ENCODE peak calls at places on chromosome 13, in five cellular contexts. One of them, this sample, is unnamed.

GRCh38 chr13:61036715-61037114 is 378.9 kb downstream of the PCDH20 start:
- ATAC-seq in Panc1: no peak
- ATAC-seq in upper lobe of left lung: no peak
- ATAC-seq in HCT116: no peak
- ATAC-seq in K562: no peak
- ATAC-seq in this sample: no peak

GRCh38 chr13:45482571-45483173 is 17.9 kb downstream of the COG3 start:
- ATAC-seq in HCT116: no peak
- ATAC-seq in Panc1: no peak
- ATAC-seq in upper lobe of left lung: no peak
- ATAC-seq in K562: no peak
- ATAC-seq in this sample: no peak

GRCh38 chr13:50676602-50677001 is 166.9 kb downstream of the DLEU7 start:
- ATAC-seq in upper lobe of left lung: no peak
- ATAC-seq in HCT116: no peak
- ATAC-seq in K562: no peak
- ATAC-seq in Panc1: no peak
- ATAC-seq in this sample: no peak

GRCh38 chr13:112561478-112561877 is 26.5 kb downstream of the TUBGCP3 start:
- ATAC-seq in Panc1: no peak
- ATAC-seq in HCT116: no peak
- ATAC-seq in upper lobe of left lung: no peak
- ATAC-seq in K562: no peak
- ATAC-seq in this sample: no peak

GRCh38 chr13:34104853-34105252 is 286.9 kb downstream of the RFC3 start:
- ATAC-seq in Panc1: no peak
- ATAC-seq in upper lobe of left lung: no peak
- ATAC-seq in HCT116: no peak
- ATAC-seq in K562: no peak
- ATAC-seq in this sample: no peak

GRCh38 chr13:101917833-101918755 is 465.6 kb downstream of the ITGBL1 start:
- ATAC-seq in K562: no peak
- ATAC-seq in Panc1: peak; percentile 80
- ATAC-seq in HCT116: no peak
- ATAC-seq in upper lobe of left lung: no peak
- ATAC-seq in this sample: no peak

GRCh38 chr13:99251908-99252307 is 6.3 kb downstream of the GPR18 start:
- ATAC-seq in upper lobe of left lung: no peak
- ATAC-seq in HCT116: no peak
- ATAC-seq in Panc1: no peak
- ATAC-seq in K562: no peak
- ATAC-seq in this sample: no peak

GRCh38 chr13:48975101-48975925 is at the start of gene FNDC3A:
- ATAC-seq in Panc1: peak; percentile 78
- ATAC-seq in K562: peak; percentile 47
- ATAC-seq in HCT116: peak; percentile 66
- ATAC-seq in upper lobe of left lung: peak; percentile 91
- ATAC-seq in this sample: peak; percentile 78

GRCh38 chr13:94303644-94304174 is 175.8 kb downstream of the DCT start:
- ATAC-seq in upper lobe of left lung: no peak
- ATAC-seq in Panc1: no peak
- ATAC-seq in HCT116: no peak
- ATAC-seq in K562: no peak
- ATAC-seq in this sample: no peak

GRCh38 chr13:91133941-91134772 is 213.3 kb upstream of the MIR17HG start:
- ATAC-seq in HCT116: peak; percentile 82
- ATAC-seq in K562: peak; percentile 94
- ATAC-seq in Panc1: peak; percentile 79
- ATAC-seq in upper lobe of left lung: peak; percentile 91
- ATAC-seq in this sample: no peak

GRCh38 chr13:102198418-102199322 is 203.2 kb downstream of the FGF14 start:
- ATAC-seq in K562: no peak
- ATAC-seq in Panc1: no peak
- ATAC-seq in upper lobe of left lung: peak; percentile 27
- ATAC-seq in HCT116: no peak
- ATAC-seq in this sample: no peak

GRCh38 chr13:65856464-65856863 is 1373.7 kb downstream of the PCDH9 start:
- ATAC-seq in upper lobe of left lung: no peak
- ATAC-seq in K562: no peak
- ATAC-seq in HCT116: no peak
- ATAC-seq in Panc1: no peak
- ATAC-seq in this sample: no peak

GRCh38 chr13:48891586-48891985 is 84.1 kb upstream of the FNDC3A start:
- ATAC-seq in upper lobe of left lung: no peak
- ATAC-seq in K562: no peak
- ATAC-seq in Panc1: no peak
- ATAC-seq in HCT116: peak; percentile 75
- ATAC-seq in this sample: no peak

GRCh38 chr13:27523345-27524073 is 73.1 kb upstream of the MTIF3 start:
- ATAC-seq in HCT116: no peak
- ATAC-seq in K562: no peak
- ATAC-seq in upper lobe of left lung: peak; percentile 18
- ATAC-seq in Panc1: no peak
- ATAC-seq in this sample: no peak

GRCh38 chr13:27593267-27593666 is 27.1 kb downstream of the LNX2 start:
- ATAC-seq in K562: no peak
- ATAC-seq in Panc1: no peak
- ATAC-seq in upper lobe of left lung: no peak
- ATAC-seq in HCT116: no peak
- ATAC-seq in this sample: no peak

GRCh38 chr13:35213911-35214310 is 262.6 kb downstream of the MAB21L1 start:
- ATAC-seq in Panc1: no peak
- ATAC-seq in HCT116: no peak
- ATAC-seq in K562: no peak
- ATAC-seq in upper lobe of left lung: no peak
- ATAC-seq in this sample: no peak

GRCh38 chr13:45833663-45834062 is 17.9 kb downstream of the SIAH3 start:
- ATAC-seq in HCT116: peak; percentile 85
- ATAC-seq in K562: no peak
- ATAC-seq in upper lobe of left lung: no peak
- ATAC-seq in Panc1: no peak
- ATAC-seq in this sample: peak; percentile 69

GRCh38 chr13:27266937-27267336 is 3.7 kb upstream of the RASL11A start:
- ATAC-seq in HCT116: no peak
- ATAC-seq in K562: no peak
- ATAC-seq in Panc1: no peak
- ATAC-seq in upper lobe of left lung: no peak
- ATAC-seq in this sample: no peak

GRCh38 chr13:113981611-113982295 is 7.9 kb upstream of the C13orf46 start:
- ATAC-seq in Panc1: no peak
- ATAC-seq in K562: no peak
- ATAC-seq in upper lobe of left lung: peak; percentile 5
- ATAC-seq in HCT116: no peak
- ATAC-seq in this sample: peak; percentile 6

GRCh38 chr13:102617697-102618350 is 21.0 kb downstream of the TPP2 start:
- ATAC-seq in K562: no peak
- ATAC-seq in Panc1: no peak
- ATAC-seq in upper lobe of left lung: no peak
- ATAC-seq in HCT116: no peak
- ATAC-seq in this sample: no peak

GRCh38 chr13:31965361-31966066 is 66.1 kb upstream of the FRY start:
- ATAC-seq in Panc1: peak; percentile 60
- ATAC-seq in HCT116: no peak
- ATAC-seq in upper lobe of left lung: peak; percentile 28
- ATAC-seq in K562: no peak
- ATAC-seq in this sample: no peak

GRCh38 chr13:28467034-28467433 is 27.9 kb downstream of the FLT1 start:
- ATAC-seq in upper lobe of left lung: peak; percentile 48
- ATAC-seq in K562: no peak
- ATAC-seq in Panc1: no peak
- ATAC-seq in HCT116: no peak
- ATAC-seq in this sample: no peak

GRCh38 chr13:44317752-44318550 is 55.7 kb upstream of the SERP2 start:
- ATAC-seq in upper lobe of left lung: peak; percentile 56
- ATAC-seq in HCT116: no peak
- ATAC-seq in K562: no peak
- ATAC-seq in Panc1: no peak
- ATAC-seq in this sample: peak; percentile 73

GRCh38 chr13:90238433-90238832 is 1109.1 kb upstream of the MIR17HG start:
- ATAC-seq in upper lobe of left lung: no peak
- ATAC-seq in Panc1: no peak
- ATAC-seq in HCT116: no peak
- ATAC-seq in K562: no peak
- ATAC-seq in this sample: no peak

GRCh38 chr13:106695139-106695538 is 127.2 kb upstream of the ARGLU1 start:
- ATAC-seq in upper lobe of left lung: no peak
- ATAC-seq in HCT116: no peak
- ATAC-seq in K562: no peak
- ATAC-seq in Panc1: no peak
- ATAC-seq in this sample: no peak

GRCh38 chr13:39909634-39910033 is 254.2 kb downstream of the COG6 start:
- ATAC-seq in K562: no peak
- ATAC-seq in Panc1: no peak
- ATAC-seq in upper lobe of left lung: no peak
- ATAC-seq in HCT116: no peak
- ATAC-seq in this sample: no peak

GRCh38 chr13:106393776-106394175 is 141.7 kb downstream of the EFNB2 start:
- ATAC-seq in HCT116: no peak
- ATAC-seq in upper lobe of left lung: no peak
- ATAC-seq in Panc1: no peak
- ATAC-seq in K562: no peak
- ATAC-seq in this sample: no peak

DNA sequence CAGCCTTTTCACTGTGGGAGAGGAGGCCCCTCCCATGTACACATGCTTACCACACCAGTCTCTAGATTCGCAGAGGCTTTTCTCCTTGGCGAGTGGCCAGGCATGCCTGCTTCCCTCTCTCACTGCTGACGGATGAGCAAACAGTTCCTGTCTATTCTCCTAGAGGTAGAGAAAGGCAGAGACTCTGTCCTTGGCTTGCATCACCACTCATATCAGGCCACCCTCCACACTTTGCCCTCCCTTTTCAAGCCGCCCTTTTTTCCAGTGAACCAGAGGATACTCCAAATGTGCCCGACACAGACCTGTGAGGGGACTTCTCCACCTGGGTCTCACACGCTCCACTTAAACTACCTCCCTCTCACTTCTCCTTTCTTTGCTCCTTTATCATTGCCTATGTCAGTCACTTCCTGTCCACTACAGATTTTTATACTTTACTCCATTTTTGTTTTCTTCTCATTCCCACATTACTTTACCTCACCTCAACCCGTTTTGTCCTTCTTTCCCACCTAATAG is 284.6 kb downstream of the DNAJC15 start:
- ATAC-seq in HCT116: no peak
- ATAC-seq in K562: peak; percentile 52
- ATAC-seq in upper lobe of left lung: peak; percentile 90
- ATAC-seq in Panc1: no peak
- ATAC-seq in this sample: peak; percentile 76
- TF ChIP-seq POLR2AphosphoS5 in HCT116: no peak
- TF ChIP-seq POLR2AphosphoS5 in K562: no peak
- TF ChIP-seq POLR2AphosphoS5 in upper lobe of left lung: no peak
- TF ChIP-seq POLR2AphosphoS5 in Panc1: no peak
- TF ChIP-seq POLR2AphosphoS5 in this sample: no peak

GRCh38 chr13:110322828-110323171 is 15.7 kb downstream of the COL4A2 start:
- ATAC-seq in upper lobe of left lung: no peak
- ATAC-seq in Panc1: no peak
- ATAC-seq in HCT116: no peak
- ATAC-seq in K562: no peak
- ATAC-seq in this sample: no peak

GRCh38 chr13:110320645-110321044 is 13.6 kb downstream of the COL4A2 start:
- ATAC-seq in upper lobe of left lung: no peak
- ATAC-seq in K562: no peak
- ATAC-seq in Panc1: no peak
- ATAC-seq in HCT116: no peak
- ATAC-seq in this sample: no peak

GRCh38 chr13:110323986-110324749 is 17.1 kb downstream of the COL4A2 start:
- ATAC-seq in Panc1: no peak
- ATAC-seq in K562: no peak
- ATAC-seq in upper lobe of left lung: no peak
- ATAC-seq in HCT116: no peak
- ATAC-seq in this sample: no peak

GRCh38 chr13:110322126-110322827 is 15.2 kb downstream of the COL4A2 start:
- ATAC-seq in upper lobe of left lung: no peak
- ATAC-seq in Panc1: no peak
- ATAC-seq in K562: no peak
- ATAC-seq in HCT116: no peak
- ATAC-seq in this sample: no peak

GRCh38 chr13:110323172-110323851 is 16.2 kb downstream of the COL4A2 start:
- ATAC-seq in HCT116: peak; percentile 33
- ATAC-seq in upper lobe of left lung: no peak
- ATAC-seq in Panc1: no peak
- ATAC-seq in K562: no peak
- ATAC-seq in this sample: no peak
- TF ChIP-seq CTCF in HCT116: peak; percentile 25
- TF ChIP-seq CTCF in upper lobe of left lung: no peak
- TF ChIP-seq CTCF in Panc1: no peak
- TF ChIP-seq CTCF in K562: no peak
- TF ChIP-seq CTCF in this sample: peak; percentile 19

DNA sequence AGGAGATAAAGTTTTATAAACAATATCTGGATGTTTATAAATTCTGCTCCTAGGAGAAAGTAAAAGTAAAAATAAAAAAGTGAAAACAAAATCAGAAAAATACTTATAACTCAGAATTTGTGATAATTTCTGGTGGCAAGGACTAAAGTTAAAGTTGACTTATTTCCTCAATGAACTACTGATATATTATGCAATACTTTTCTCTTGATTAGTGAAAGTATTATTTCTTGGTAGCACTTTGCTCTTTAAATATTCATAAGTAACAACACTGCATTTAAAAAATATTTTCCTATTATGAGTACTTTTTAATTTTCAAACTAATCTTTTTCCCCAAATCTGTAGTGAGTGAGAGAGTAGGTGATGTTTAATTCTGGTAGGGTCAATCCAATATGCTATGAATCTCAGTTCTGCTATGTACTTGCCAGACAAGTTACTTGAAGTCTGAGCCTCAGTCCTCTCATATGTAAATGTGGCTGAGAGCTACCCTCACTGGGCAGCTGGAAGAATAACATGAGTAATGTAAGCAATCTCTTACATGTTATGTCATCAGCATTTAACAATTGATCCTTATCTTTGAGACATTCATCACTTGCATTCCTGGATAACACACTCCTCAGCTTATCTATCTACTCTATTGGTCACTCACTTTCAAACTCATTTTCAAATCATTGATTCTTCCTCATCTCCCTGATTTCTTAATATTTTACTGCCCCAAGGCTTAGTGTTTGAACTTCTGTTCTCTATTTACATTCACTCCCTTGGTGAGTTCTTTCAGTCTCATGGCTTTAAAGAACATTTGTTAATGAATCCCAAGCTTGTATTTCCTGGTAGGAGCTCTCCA is 239.0 kb downstream of the RGCC start:
- ATAC-seq in Panc1: no peak
- ATAC-seq in upper lobe of left lung: peak; percentile 28
- ATAC-seq in K562: peak; percentile 69
- ATAC-seq in HCT116: peak; percentile 63
- ATAC-seq in this sample: no peak
- TF ChIP-seq POLR2AphosphoS5 in Panc1: no peak
- TF ChIP-seq POLR2AphosphoS5 in upper lobe of left lung: no peak
- TF ChIP-seq POLR2AphosphoS5 in K562: no peak
- TF ChIP-seq POLR2AphosphoS5 in HCT116: no peak
- TF ChIP-seq POLR2AphosphoS5 in this sample: no peak

DNA sequence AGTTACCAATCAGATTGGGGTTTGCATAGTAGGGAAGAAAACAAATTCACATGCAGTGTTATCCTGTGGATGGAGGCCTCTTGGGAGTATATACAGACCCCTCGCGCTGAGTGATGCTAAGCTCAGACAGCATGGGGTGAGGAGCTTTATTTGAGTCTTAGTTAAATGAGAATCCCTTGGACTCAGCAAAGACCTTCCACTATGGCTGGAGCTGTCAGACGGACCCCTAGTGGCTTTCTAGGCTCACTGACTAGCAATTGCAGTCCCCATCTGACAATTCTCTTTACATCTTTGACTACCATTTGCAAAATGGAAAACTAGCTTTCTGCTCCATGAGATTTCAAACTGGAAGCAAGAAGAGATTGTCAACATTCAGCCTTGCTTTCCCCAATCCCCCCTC is 90.4 kb downstream of the STOML3 start:
- ATAC-seq in Panc1: no peak
- ATAC-seq in upper lobe of left lung: no peak
- ATAC-seq in K562: peak; percentile 60
- ATAC-seq in HCT116: peak; percentile 55
- ATAC-seq in this sample: no peak
- TF ChIP-seq CTCF in Panc1: peak; percentile 21
- TF ChIP-seq CTCF in upper lobe of left lung: no peak
- TF ChIP-seq CTCF in K562: peak; percentile 20
- TF ChIP-seq CTCF in HCT116: peak; percentile 35
- TF ChIP-seq CTCF in this sample: no peak

This sample was measured in gastroesophageal sphincter.